ENCODE peak calls at places on chromosomes 13 and 19, in ten cellular contexts. T is cardiac muscle cell; G is neuronal stem cell; M is activated CD8-positive, alpha-beta T cell treated with anti-CD3 and anti-CD28 coated beads, Interleukin-2, amount 10 ng/mL, durations not matched to agents 7 days and 5 days; L is left cardiac atrium; U is hippocampal formation; W is stimulated activated CD8-positive, alpha-beta memory T cell treated with anti-CD3 and anti-CD28 coated beads, Interleukin-4, amount 100 ng/mL, for 1 hour; R is stimulated activated CD4-positive, alpha-beta T cell treated with anti-CD3 and anti-CD28 coated beads, Interleukin-12 subunit alpha, Interleukin-12 subunit beta, amount 100 ng/mL, for 48 hours; V is astrocyte of the cerebellum; B is stimulated activated effector memory CD8-positive, alpha-beta T cell treated with anti-CD3 and anti-CD28 coated beads, Interleukin-12 subunit alpha, Interleukin-12 subunit beta, amount 100 ng/mL, for 72 hours. O is an unnamed sample.

GRCh38 chr19:45099465-45100201 is 6.7 kb downstream of the PPP1R37 start:
- DNase-seq in T (no peak), G (no peak), M (no peak), L (peak; percentile 50), U (no peak), W (no peak), R (no peak), V (no peak), B (no peak), O (no peak)

GRCh38 chr13:74287672-74288169 is 153.5 kb upstream of the KLF12 start:
- DNase-seq in T (peak; percentile 67), G (peak; percentile 69), M (peak; percentile 87), L (peak; percentile 87), U (peak; percentile 70), W (peak; percentile 64), R (peak; percentile 52), V (peak; percentile 52), B (peak; percentile 67), O (peak; percentile 66)

GRCh38 chr19:14033946-14034345 is 2.4 kb downstream of the IL27RA start:
- DNase-seq in T (no peak), G (no peak), M (no peak), L (no peak), U (no peak), W (no peak), R (no peak), V (no peak), B (no peak), O (no peak)

GRCh38 chr19:54574051-54574450 is 461 bp downstream of the LILRA2 start:
- DNase-seq in T (no peak), G (no peak), M (no peak), L (no peak), U (no peak), W (no peak), R (no peak), V (no peak), B (no peak), O (no peak)

GRCh38 chr13:50144473-50145160 is 129.4 kb downstream of the KCNRG start:
- DNase-seq in T (no peak), G (no peak), M (no peak), L (no peak), U (no peak), W (no peak), R (no peak), V (no peak), B (no peak), O (no peak)

GRCh38 chr19:56103027-56103614 is 18.0 kb downstream of the ZNF787 start:
- DNase-seq in T (no peak), G (no peak), M (no peak), L (no peak), U (no peak), W (no peak), R (no peak), V (no peak), B (no peak), O (no peak)

GRCh38 chr13:94157705-94158218 is 321.7 kb downstream of the DCT start:
- DNase-seq in T (no peak), G (no peak), M (no peak), L (no peak), U (no peak), W (no peak), R (no peak), V (no peak), B (no peak), O (no peak)

GRCh38 chr19:46265217-46265828 is 31.5 kb upstream of the HIF3A start:
- DNase-seq in T (peak; percentile 84), G (peak; percentile 81), M (peak; percentile 85), L (peak; percentile 39), U (peak; percentile 55), W (peak; percentile 35), R (peak; percentile 78), V (peak; percentile 80), B (peak; percentile 87), O (peak; percentile 20)

GRCh38 chr19:677601-678380 is 1.6 kb downstream of the FSTL3 start:
- DNase-seq in T (no peak), G (no peak), M (no peak), L (no peak), U (no peak), W (no peak), R (no peak), V (no peak), B (no peak), O (no peak)

GRCh38 chr19:52140077-52140710 is 456 bp upstream of the ZNF616 start:
- DNase-seq in T (no peak), G (no peak), M (no peak), L (no peak), U (no peak), W (no peak), R (no peak), V (no peak), B (no peak), O (no peak)

GRCh38 chr13:46487748-46488147 is 65.2 kb upstream of the LRCH1 start:
- DNase-seq in T (no peak), G (no peak), M (no peak), L (no peak), U (no peak), W (no peak), R (no peak), V (no peak), B (no peak), O (no peak)

GRCh38 chr19:53903055-53903680 is 5.9 kb upstream of the CACNG7 start:
- DNase-seq in T (peak; percentile 91), G (peak; percentile 84), M (peak; percentile 68), L (no peak), U (no peak), W (no peak), R (no peak), V (peak; percentile 19), B (no peak), O (no peak)

GRCh38 chr19:45768644-45769053 is 403 bp downstream of the SIX5 start:
- DNase-seq in T (peak; percentile 52), G (no peak), M (peak; percentile 56), L (no peak), U (no peak), W (no peak), R (no peak), V (no peak), B (no peak), O (no peak)

GRCh38 chr19:7658219-7658686 is 10.6 kb upstream of the RETN start:
- DNase-seq in T (no peak), G (no peak), M (peak; percentile 77), L (no peak), U (no peak), W (no peak), R (peak; percentile 32), V (no peak), B (peak; percentile 62), O (no peak)

GRCh38 chr19:17544418-17544817 is 11.0 kb upstream of the COLGALT1 start:
- DNase-seq in T (no peak), G (no peak), M (no peak), L (no peak), U (no peak), W (no peak), R (no peak), V (no peak), B (no peak), O (no peak)

GRCh38 chr19:30332445-30333234 is 39.5 kb upstream of the ZNF536 start:
- DNase-seq in T (no peak), G (no peak), M (no peak), L (no peak), U (no peak), W (no peak), R (no peak), V (no peak), B (no peak), O (no peak)

GRCh38 chr19:46661735-46662592 is 982 bp upstream of the DACT3 start:
- DNase-seq in T (peak; percentile 90), G (peak; percentile 86), M (peak; percentile 85), L (peak; percentile 83), U (peak; percentile 90), W (peak; percentile 28), R (peak; percentile 66), V (peak; percentile 81), B (peak; percentile 72), O (peak; percentile 44)

O was measured in activated T-helper 1 cell treated with anti-CD3 and anti-CD28 coated beads, Interleukin-2, amount 50 U/mL, for 16 hours.